ENCODE peak calls at places on chromosomes 13 and 19, in four cellular contexts. J is kidney, O is heart right ventricle, S is tibial nerve. Z is an unnamed sample.

GRCh38 chr13:27920677-27921420 is 1.0 kb downstream of the PDX1 start:
- DNase-seq in J (no peak), O (no peak), S (no peak), Z (no peak)

GRCh38 chr13:100512422-100512821 is 76.2 kb downstream of the GGACT start:
- DNase-seq in J (no peak), O (no peak), S (no peak), Z (no peak)

GRCh38 chr13:60944863-60945262 is 470.8 kb downstream of the PCDH20 start:
- DNase-seq in J (no peak), O (no peak), S (no peak), Z (no peak)

GRCh38 chr13:20908714-20909497 is 6.4 kb upstream of the XPO4 start:
- DNase-seq in J (peak; percentile 5), O (no peak), S (no peak), Z (no peak)

GRCh38 chr19:33194527-33194883 is 375 bp downstream of the LRP3 start:
- DNase-seq in J (peak; percentile 62), O (no peak), S (no peak), Z (peak; percentile 22)

GRCh38 chr19:55305491-55305890 is 19.6 kb downstream of the TMEM150B start:
- DNase-seq in J (no peak), O (no peak), S (no peak), Z (no peak)

GRCh38 chr19:13621413-13621812 is 115.1 kb upstream of the CACNA1A start:
- DNase-seq in J (peak; percentile 77), O (no peak), S (no peak), Z (no peak)

GRCh38 chr13:79402074-79402635 is 3.9 kb downstream of the RBM26 start:
- DNase-seq in J (no peak), O (no peak), S (no peak), Z (no peak)

GRCh38 chr13:67438465-67438864 is 208.3 kb upstream of the PCDH9 start:
- DNase-seq in J (no peak), O (no peak), S (no peak), Z (no peak)

GRCh38 chr19:2654585-2654861 is 48.0 kb downstream of the GNG7 start:
- DNase-seq in J (no peak), O (no peak), S (no peak), Z (no peak)

GRCh38 chr19:31346660-31347059 is 2.6 kb downstream of the TSHZ3 start:
- DNase-seq in J (no peak), O (no peak), S (no peak), Z (no peak)

GRCh38 chr19:17260842-17261325 is 3.7 kb downstream of the USHBP1 start:
- DNase-seq in J (peak; percentile 92), O (peak; percentile 86), S (peak; percentile 43), Z (peak; percentile 85)

GRCh38 chr19:14072535-14073231 is at the start of gene MISP3:
- DNase-seq in J (peak; percentile 92), O (peak; percentile 61), S (no peak), Z (peak; percentile 74)

GRCh38 chr19:23305555-23305954 is 55.4 kb upstream of the ZNF724 start:
- DNase-seq in J (no peak), O (no peak), S (no peak), Z (no peak)

GRCh38 chr19:23309926-23310325 is 59.7 kb upstream of the ZNF724 start:
- DNase-seq in J (no peak), O (no peak), S (no peak), Z (no peak)

GRCh38 chr19:23304238-23304637 is 54.0 kb upstream of the ZNF724 start:
- DNase-seq in J (no peak), O (no peak), S (no peak), Z (no peak)
- TF ChIP-seq CTCF in J (no peak), O (no peak), S (no peak), Z (no peak)

GRCh38 chr13:33263484-33263883 is 22.1 kb downstream of the STARD13 start:
- DNase-seq in J (no peak), O (no peak), S (no peak), Z (no peak)

GRCh38 chr13:33265133-33265532 is 20.4 kb downstream of the STARD13 start:
- DNase-seq in J (no peak), O (no peak), S (no peak), Z (no peak)

GRCh38 chr13:33264620-33264978 is 21.0 kb downstream of the STARD13 start:
- DNase-seq in J (no peak), O (no peak), S (no peak), Z (no peak)

GRCh38 chr13:33262997-33263396 is 22.6 kb downstream of the STARD13 start:
- DNase-seq in J (no peak), O (no peak), S (no peak), Z (no peak)

GRCh38 chr13:33263976-33264619 is 21.5 kb downstream of the STARD13 start:
- DNase-seq in J (no peak), O (no peak), S (no peak), Z (no peak)
- H3K4me1 ChIP-seq in J (peaks cover 4% of the 10 kb centered on the region), O (peaks cover 95% of the 10 kb centered on the region), S (peaks cover 71% of the 10 kb centered on the region), Z (peaks cover 53% of the 10 kb centered on the region)

DNA sequence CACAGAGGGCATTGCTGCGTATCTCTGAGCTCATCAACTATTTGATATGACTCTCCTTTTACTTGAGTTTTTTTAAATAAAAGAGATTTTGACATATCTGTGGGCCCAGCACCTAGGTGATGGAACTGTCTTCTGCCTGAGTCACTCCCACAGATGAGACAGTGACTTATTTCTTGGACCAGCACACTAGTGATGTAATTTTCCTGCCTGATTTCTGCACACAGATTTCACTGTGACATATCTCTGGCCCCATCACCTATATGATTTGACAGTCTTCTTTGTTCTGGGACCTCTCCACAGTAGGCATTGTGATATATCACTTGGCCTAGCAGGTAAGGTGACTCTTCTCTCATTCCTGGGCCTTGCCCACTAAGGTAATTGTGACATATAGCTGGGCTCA is 66.6 kb upstream of the ZNF43 start:
- DNase-seq in J (no peak), O (no peak), S (no peak), Z (no peak)
- H3K9me3 ChIP-seq in J (no peaks in the 10 kb centered on the region), O (peaks cover 13% of the 10 kb centered on the region), S (peaks cover 7% of the 10 kb centered on the region), Z (no peaks in the 10 kb centered on the region)

GRCh38 chr19:49690073-49690655 is 752 bp upstream of the CPT1C start:
- DNase-seq in J (peak; percentile 77), O (no peak), S (no peak), Z (no peak)
- TF ChIP-seq CTCF in J (no peak), O (no peak), S (no peak), Z (no peak)

GRCh38 chr19:1575323-1576241 is 7.5 kb upstream of the MEX3D start:
- DNase-seq in J (no peak), O (no peak), S (no peak), Z (peak; percentile 12)

GRCh38 chr19:1574354-1574753 is 6.2 kb upstream of the MEX3D start:
- DNase-seq in J (no peak), O (no peak), S (no peak), Z (no peak)

GRCh38 chr19:1572795-1573194 is 4.7 kb upstream of the MEX3D start:
- DNase-seq in J (no peak), O (no peak), S (no peak), Z (no peak)

GRCh38 chr19:1576242-1577089 is 8.3 kb upstream of the MEX3D start:
- DNase-seq in J (no peak), O (no peak), S (no peak), Z (no peak)

DNA sequence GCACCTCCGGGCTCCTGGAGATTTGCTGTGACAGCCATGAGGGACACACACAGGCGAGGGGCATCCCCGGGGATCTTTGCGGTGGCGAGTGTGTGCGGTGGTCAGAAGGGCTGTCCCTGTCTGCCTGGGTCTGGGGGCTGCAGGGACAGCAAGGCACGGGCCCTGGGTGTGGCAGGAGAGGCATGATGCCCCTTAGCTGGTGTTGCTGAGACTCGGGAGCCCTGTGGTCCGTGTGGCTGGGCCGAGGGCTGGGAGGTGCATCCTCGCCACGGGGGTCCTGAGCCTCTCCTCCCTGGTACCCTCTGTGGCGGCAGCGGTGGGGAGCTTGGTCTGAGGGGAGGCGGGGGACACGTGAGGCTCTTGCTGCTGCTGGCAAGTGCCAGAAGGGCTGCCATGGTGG is 6.6 kb upstream of the MEX3D start:
- DNase-seq in J (no peak), O (no peak), S (no peak), Z (no peak)
- H3K4me1 ChIP-seq in J (no peaks in the 10 kb centered on the region), O (peaks cover 4% of the 10 kb centered on the region), S (no peaks in the 10 kb centered on the region), Z (no peaks in the 10 kb centered on the region)

GRCh38 chr19:56995298-56995697 is 124.5 kb upstream of the USP29 start:
- DNase-seq in J (no peak), O (no peak), S (no peak), Z (no peak)

GRCh38 chr19:56988271-56988670 is 131.5 kb upstream of the USP29 start:
- DNase-seq in J (no peak), O (no peak), S (no peak), Z (no peak)

GRCh38 chr19:56994251-56995017 is 125.4 kb upstream of the USP29 start:
- DNase-seq in J (no peak), O (no peak), S (no peak), Z (no peak)

GRCh38 chr19:56993851-56994250 is 125.9 kb upstream of the USP29 start:
- DNase-seq in J (no peak), O (no peak), S (no peak), Z (no peak)
- H3K9me3 ChIP-seq in J (no peaks in the 10 kb centered on the region), O (peaks cover 7% of the 10 kb centered on the region), S (peaks cover 62% of the 10 kb centered on the region), Z (peaks cover 18% of the 10 kb centered on the region)

GRCh38 chr19:48591021-48591420 is 15.5 kb upstream of the SPACA4 start:
- DNase-seq in J (no peak), O (no peak), S (no peak), Z (no peak)
- TF ChIP-seq CTCF in J (no peak), O (no peak), S (no peak), Z (no peak)

GRCh38 chr19:38674388-38675133 is 27.1 kb downstream of the ACTN4 start:
- DNase-seq in J (peak; percentile 8), O (no peak), S (no peak), Z (no peak)

GRCh38 chr19:38671654-38672053 is 24.2 kb downstream of the ACTN4 start:
- DNase-seq in J (peak; percentile 15), O (no peak), S (no peak), Z (no peak)

GRCh38 chr19:38675611-38676010 is 28.2 kb downstream of the ACTN4 start:
- DNase-seq in J (peak; percentile 65), O (no peak), S (no peak), Z (no peak)

GRCh38 chr19:38670921-38671398 is 23.5 kb downstream of the ACTN4 start:
- DNase-seq in J (peak; percentile 6), O (no peak), S (no peak), Z (no peak)

DNA sequence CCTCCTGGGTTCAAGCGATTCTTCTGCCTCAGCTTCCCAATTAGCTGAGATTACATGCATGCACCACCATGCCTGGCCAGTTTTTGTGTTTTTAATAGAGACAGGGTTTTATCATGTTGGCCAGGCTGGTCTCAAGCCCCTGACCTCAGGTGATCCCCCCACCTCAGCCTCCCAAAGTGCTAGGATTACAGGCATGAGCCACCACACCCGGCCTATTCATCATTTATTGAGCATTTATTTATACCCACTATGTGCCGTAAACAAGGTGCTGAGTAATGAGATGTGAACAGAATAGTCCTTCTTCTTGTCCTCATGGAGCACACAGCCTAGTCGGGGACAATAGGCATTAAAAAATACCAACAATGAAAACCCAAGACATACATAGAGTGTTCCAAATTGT is 25.6 kb downstream of the ACTN4 start:
- DNase-seq in J (peak; percentile 8), O (no peak), S (no peak), Z (no peak)
- H3K4me1 ChIP-seq in J (peaks cover 60% of the 10 kb centered on the region), O (peaks cover 90% of the 10 kb centered on the region), S (peaks cover 67% of the 10 kb centered on the region), Z (peaks cover 92% of the 10 kb centered on the region)